ENCODE peak calls at places on chromosomes 1 and 21, in nine cellular contexts. E is CD8-positive, alpha-beta memory T cell; F is activated CD8-positive, alpha-beta T cell treated with anti-CD3 and anti-CD28 coated beads for 36 hours; G is EL; C is SHP77; R is MCF 10A; B is T-helper 1 cell; N is choroid plexus epithelial cell; M is fibroblast of mammary gland. Q is an unnamed sample.

GRCh38 chr1:56506314-56506743 is 73.0 kb downstream of the PLPP3 start:
- DNase-seq in E (no peak), F (no peak), G (no peak), C (no peak), R (no peak), B (no peak), N (no peak), M (no peak), Q (no peak)

GRCh38 chr1:910881-911721 is 12.6 kb upstream of the SAMD11 start:
- DNase-seq in E (peak; percentile 34), F (peak; percentile 41), G (peak; percentile 63), C (peak; percentile 44), R (peak; percentile 81), B (no peak), N (no peak), M (peak; percentile 32), Q (peak; percentile 84)

GRCh38 chr1:227793948-227794812 is 21.3 kb upstream of the PRSS38 start:
- DNase-seq in E (no peak), F (no peak), G (peak; percentile 90), C (no peak), R (peak; percentile 87), B (no peak), N (peak; percentile 70), M (peak; percentile 93), Q (peak; percentile 65)

GRCh38 chr1:55245781-55246180 is 30.6 kb upstream of the USP24 start:
- DNase-seq in E (no peak), F (no peak), G (peak; percentile 81), C (no peak), R (peak; percentile 13), B (no peak), N (peak; percentile 12), M (no peak), Q (peak; percentile 38)

GRCh38 chr1:180258935-180259334 is 28.9 kb downstream of the LHX4 start:
- DNase-seq in E (no peak), F (no peak), G (no peak), C (no peak), R (no peak), B (no peak), N (no peak), M (no peak), Q (no peak)

GRCh38 chr1:236619398-236619797 is 15.1 kb upstream of the HEATR1 start:
- DNase-seq in E (no peak), F (no peak), G (peak; percentile 9), C (no peak), R (no peak), B (no peak), N (no peak), M (no peak), Q (no peak)

GRCh38 chr1:68919070-68919469 is 422.2 kb upstream of the DEPDC1 start:
- DNase-seq in E (no peak), F (no peak), G (no peak), C (no peak), R (no peak), B (no peak), N (no peak), M (peak; percentile 33), Q (no peak)

GRCh38 chr1:115246526-115246925 is 91.5 kb downstream of the NGF start:
- DNase-seq in E (no peak), F (no peak), G (no peak), C (no peak), R (no peak), B (no peak), N (no peak), M (peak; percentile 72), Q (no peak)

GRCh38 chr1:160404094-160404493 is 3.7 kb downstream of the VANGL2 start:
- DNase-seq in E (no peak), F (no peak), G (no peak), C (no peak), R (no peak), B (no peak), N (no peak), M (no peak), Q (no peak)

GRCh38 chr1:119006406-119007279 is 18.5 kb upstream of the TBX15 start:
- DNase-seq in E (no peak), F (no peak), G (no peak), C (no peak), R (no peak), B (no peak), N (no peak), M (no peak), Q (no peak)

GRCh38 chr1:116694524-116694923 is 27.0 kb upstream of the IGSF3 start:
- DNase-seq in E (no peak), F (no peak), G (no peak), C (no peak), R (peak; percentile 94), B (no peak), N (no peak), M (peak; percentile 77), Q (no peak)

GRCh38 chr1:214990619-214991018 is 91.9 kb upstream of the KCNK2 start:
- DNase-seq in E (no peak), F (no peak), G (peak; percentile 97), C (no peak), R (peak; percentile 70), B (no peak), N (peak; percentile 95), M (peak; percentile 99), Q (peak; percentile 84)

GRCh38 chr1:110425611-110426152 is 18.2 kb upstream of the LAMTOR5 start:
- DNase-seq in E (no peak), F (no peak), G (no peak), C (no peak), R (no peak), B (no peak), N (no peak), M (no peak), Q (no peak)

GRCh38 chr1:223756806-223757700 is 44.7 kb downstream of the CAPN2 start:
- DNase-seq in E (no peak), F (no peak), G (no peak), C (no peak), R (no peak), B (no peak), N (no peak), M (no peak), Q (no peak)

GRCh38 chr1:37919277-37919676 is 27.6 kb downstream of the INPP5B start:
- DNase-seq in E (no peak), F (peak; percentile 42), G (peak; percentile 33), C (no peak), R (peak; percentile 22), B (no peak), N (peak; percentile 64), M (peak; percentile 38), Q (no peak)

GRCh38 chr1:208113036-208113435 is 131.1 kb downstream of the PLXNA2 start:
- DNase-seq in E (no peak), F (no peak), G (no peak), C (no peak), R (no peak), B (no peak), N (no peak), M (no peak), Q (no peak)

GRCh38 chr1:7229696-7230095 is 444.4 kb downstream of the CAMTA1 start:
- DNase-seq in E (no peak), F (no peak), G (peak; percentile 61), C (no peak), R (peak; percentile 8), B (no peak), N (peak; percentile 69), M (peak; percentile 81), Q (no peak)

GRCh38 chr1:99469641-99470040 is 176.3 kb upstream of the PALMD start:
- DNase-seq in E (no peak), F (no peak), G (peak; percentile 30), C (no peak), R (no peak), B (no peak), N (no peak), M (peak; percentile 22), Q (no peak)

GRCh38 chr1:176903474-176903873 is 261.0 kb downstream of the ASTN1 start:
- DNase-seq in E (no peak), F (no peak), G (peak; percentile 8), C (no peak), R (no peak), B (no peak), N (peak; percentile 25), M (peak; percentile 54), Q (peak; percentile 63)

GRCh38 chr1:197908695-197909336 is 6.4 kb downstream of the C1orf53 start:
- DNase-seq in E (no peak), F (no peak), G (peak; percentile 88), C (no peak), R (no peak), B (no peak), N (no peak), M (no peak), Q (no peak)

GRCh38 chr1:196651637-196652215 is at the start of gene CFH:
- DNase-seq in E (no peak), F (no peak), G (peak; percentile 82), C (no peak), R (peak; percentile 78), B (peak; percentile 49), N (peak; percentile 96), M (peak; percentile 81), Q (peak; percentile 34)

GRCh38 chr21:41802684-41803083 is 35.8 kb upstream of the RIPK4 start:
- DNase-seq in E (no peak), F (no peak), G (no peak), C (no peak), R (no peak), B (no peak), N (no peak), M (peak; percentile 53), Q (no peak)

GRCh38 chr1:201563406-201563780 is 24.5 kb downstream of the NAV1 start:
- DNase-seq in E (no peak), F (no peak), G (no peak), C (no peak), R (no peak), B (no peak), N (no peak), M (no peak), Q (no peak)

GRCh38 chr1:78176448-78176847 is 130.7 kb downstream of the GIPC2 start:
- DNase-seq in E (no peak), F (no peak), G (peak; percentile 75), C (peak; percentile 19), R (peak; percentile 92), B (no peak), N (peak; percentile 75), M (peak; percentile 94), Q (peak; percentile 84)

GRCh38 chr21:45869121-45870007 is 112.2 kb upstream of the COL6A1 start:
- DNase-seq in E (peak; percentile 33), F (no peak), G (peak; percentile 80), C (no peak), R (no peak), B (no peak), N (peak; percentile 72), M (peak; percentile 72), Q (peak; percentile 75)

GRCh38 chr1:184002071-184002470 is 35.5 kb downstream of the COLGALT2 start:
- DNase-seq in E (no peak), F (no peak), G (peak; percentile 87), C (no peak), R (peak; percentile 68), B (no peak), N (peak; percentile 86), M (peak; percentile 81), Q (peak; percentile 82)

GRCh38 chr1:44947774-44948311 is 38.6 kb downstream of the EIF2B3 start:
- DNase-seq in E (no peak), F (no peak), G (no peak), C (no peak), R (no peak), B (no peak), N (no peak), M (no peak), Q (no peak)

GRCh38 chr1:165352442-165353293 is 3.8 kb downstream of the LMX1A start:
- DNase-seq in E (no peak), F (no peak), G (no peak), C (no peak), R (no peak), B (no peak), N (no peak), M (no peak), Q (peak; percentile 27)

GRCh38 chr1:86687595-86687994 is 16.8 kb upstream of the SH3GLB1 start:
- DNase-seq in E (no peak), F (no peak), G (peak; percentile 8), C (no peak), R (peak; percentile 16), B (no peak), N (peak; percentile 28), M (peak; percentile 31), Q (no peak)

GRCh38 chr21:31276663-31277062 is 67.4 kb downstream of the TIAM1 start:
- DNase-seq in E (no peak), F (no peak), G (no peak), C (no peak), R (no peak), B (no peak), N (no peak), M (no peak), Q (no peak)

GRCh38 chr1:198443374-198444233 is 96.9 kb downstream of the ATP6V1G3 start:
- DNase-seq in E (no peak), F (no peak), G (peak; percentile 93), C (no peak), R (peak; percentile 99), B (no peak), N (peak; percentile 90), M (peak; percentile 97), Q (peak; percentile 90)

Q was measured in Daoy.